ENCODE peak calls at places on chromosomes 13 and 19, in nine cellular contexts. Y is activated CD4-positive, alpha-beta T cell treated with anti-CD3 and anti-CD28 coated beads, Interleukin-2, amount 10 ng/mL, durations not matched to agents 7 days and 5 days; H is EL; J is hypothalamus; K is nucleus accumbens; O is GF-D8; B is activated T-cell treated with anti-CD3 and anti-CD28 coated beads for 4 hours; M is T-helper 2 cell treated with Interferon-gamma antibody and Interleukin-4, amounts not matched to agents 5 μg/mL and 100 μg/mL, for 36 hours; I is RKO. C is an unnamed sample.

GRCh38 chr13:80360298-80360827 is 19.4 kb upstream of the SPRY2 start:
- DNase-seq in Y (no peak), H (no peak), J (no peak), K (no peak), O (no peak), B (no peak), M (no peak), I (no peak), C (no peak)

GRCh38 chr13:83216521-83217245 is 665.6 kb downstream of the SLITRK1 start:
- DNase-seq in Y (no peak), H (peak; percentile 55), J (no peak), K (no peak), O (no peak), B (no peak), M (no peak), I (no peak), C (no peak)

GRCh38 chr13:78131811-78132210 is 213.2 kb upstream of the EDNRB start:
- DNase-seq in Y (no peak), H (no peak), J (no peak), K (no peak), O (no peak), B (no peak), M (no peak), I (no peak), C (no peak)

GRCh38 chr19:3075605-3076431 is 13.5 kb upstream of the TLE5 start:
- DNase-seq in Y (peak; percentile 75), H (peak; percentile 31), J (no peak), K (peak; percentile 29), O (no peak), B (peak; percentile 77), M (peak; percentile 49), I (no peak), C (no peak)

GRCh38 chr19:8204961-8205360 is 4.2 kb upstream of the CERS4 start:
- DNase-seq in Y (no peak), H (no peak), J (no peak), K (no peak), O (no peak), B (no peak), M (no peak), I (no peak), C (no peak)

GRCh38 chr13:31970237-31970930 is 61.2 kb upstream of the FRY start:
- DNase-seq in Y (no peak), H (peak; percentile 88), J (no peak), K (no peak), O (no peak), B (no peak), M (no peak), I (peak; percentile 4), C (no peak)

GRCh38 chr13:59422646-59423045 is 741.1 kb downstream of the DIAPH3 start:
- DNase-seq in Y (no peak), H (peak; percentile 38), J (no peak), K (no peak), O (no peak), B (no peak), M (no peak), I (no peak), C (no peak)

GRCh38 chr13:66102864-66103263 is 1127.3 kb downstream of the PCDH9 start:
- DNase-seq in Y (no peak), H (peak; percentile 48), J (no peak), K (no peak), O (no peak), B (no peak), M (no peak), I (no peak), C (no peak)

GRCh38 chr13:24184265-24184841 is 23.8 kb downstream of the SPATA13 start:
- DNase-seq in Y (no peak), H (no peak), J (no peak), K (no peak), O (no peak), B (no peak), M (no peak), I (no peak), C (no peak)

C was measured in HL-60.